ENCODE peak calls at places on chromosomes 5 and 9, in five cellular contexts. S is epithelial cell of prostate; P is C1 segment of cervical spinal cord; V is stimulated activated CD8-positive, alpha-beta memory T cell treated with anti-CD3 and anti-CD28 coated beads, Interleukin-12 subunit alpha, Interleukin-12 subunit beta, amount 100 ng/mL, for 4 hours; Q is T-helper 1 cell. H is an unnamed sample.

GRCh38 chr9:35774907-35775635 is 16.3 kb upstream of the NPR2 start:
- DNase-seq in S (no peak), P (peak; percentile 51), V (no peak), Q (no peak), H (no peak)

GRCh38 chr5:172984244-172984953 is 828 bp downstream of the ATP6V0E1 start:
- DNase-seq in S (peak; percentile 59), P (peak; percentile 20), V (peak; percentile 46), Q (peak; percentile 64), H (peak; percentile 64)

GRCh38 chr5:80799041-80799440 is 144.3 kb upstream of the DHFR start:
- DNase-seq in S (no peak), P (no peak), V (no peak), Q (no peak), H (no peak)

GRCh38 chr9:136742640-136743391 is at the start of gene LCN10:
- DNase-seq in S (no peak), P (no peak), V (no peak), Q (no peak), H (no peak)

GRCh38 chr5:157870837-157871834 is 12.2 kb upstream of the CLINT1 start:
- DNase-seq in S (peak; percentile 87), P (no peak), V (no peak), Q (no peak), H (no peak)

GRCh38 chr5:77170-77501 is 14.8 kb upstream of the PLEKHG4B start:
- DNase-seq in S (no peak), P (no peak), V (no peak), Q (no peak), H (no peak)

GRCh38 chr5:127705120-127705892 is 2.1 kb downstream of the CCDC192 start:
- DNase-seq in S (no peak), P (no peak), V (no peak), Q (no peak), H (no peak)

GRCh38 chr5:88675758-88676636 is 207.0 kb downstream of the MEF2C start:
- DNase-seq in S (no peak), P (peak; percentile 91), V (no peak), Q (no peak), H (no peak)

GRCh38 chr5:39080597-39081204 is 6.5 kb upstream of the RICTOR start:
- DNase-seq in S (peak; percentile 26), P (peak; percentile 41), V (no peak), Q (no peak), H (peak; percentile 31)

GRCh38 chr9:84807870-84808385 is 138.4 kb downstream of the NTRK2 start:
- DNase-seq in S (no peak), P (peak; percentile 33), V (no peak), Q (no peak), H (no peak)